ENCODE peak calls at places on chromosomes 7 and 10, in six cellular contexts. S is CD4-positive, alpha-beta memory T cell; Z is SK-N-SH; H is left ventricle myocardium inferior; A is pancreas; V is small intestine. M is an unnamed sample.

GRCh38 chr7:150479023-150479716 is 28.7 kb downstream of the GIMAP8 start:
- DNase-seq in V (no peak), Z (no peak), A (no peak), S (peak), H (no peak), M (no peak)

GRCh38 chr10:58460157-58460556 is 52.5 kb upstream of the BICC1 start:
- DNase-seq in V (no peak), A (no peak), H (no peak), Z (no peak), S (no peak), M (no peak)

GRCh38 chr10:72335394-72336258 is 19.1 kb downstream of the DNAJB12 start:
- DNase-seq in S (peak), H (peak), V (peak), Z (peak), A (peak), M (peak)

GRCh38 chr10:22805304-22805703 is 90.9 kb upstream of the PIP4K2A start:
- DNase-seq in A (no peak), Z (peak), V (peak), H (no peak), S (no peak), M (no peak)

GRCh38 chr7:50436133-50436802 is 13.9 kb downstream of the FIGNL1 start:
- DNase-seq in A (no peak), Z (no peak), S (no peak), V (no peak), H (no peak), M (no peak)

GRCh38 chr10:16644146-16644545 is 122.5 kb upstream of the C1QL3 start:
- DNase-seq in H (no peak), Z (no peak), S (no peak), V (no peak), A (no peak), M (no peak)

GRCh38 chr7:146736446-146737190 is 620.0 kb downstream of the CNTNAP2 start:
- DNase-seq in Z (no peak), H (no peak), A (no peak), S (no peak), V (no peak), M (no peak)

GRCh38 chr10:44618910-44619309 is 234.0 kb upstream of the CXCL12 start:
- DNase-seq in S (no peak), H (no peak), A (no peak), Z (no peak), V (no peak), M (no peak)

GRCh38 chr10:11180228-11180627 is 162.6 kb downstream of the CELF2 start:
- DNase-seq in H (no peak), V (peak), Z (no peak), A (no peak), S (peak), M (no peak)

GRCh38 chr7:121275204-121275603 is 53.6 kb upstream of the WNT16 start:
- DNase-seq in H (no peak), S (no peak), Z (no peak), V (no peak), A (no peak), M (no peak)

GRCh38 chr7:137820677-137821420 is 25.9 kb downstream of the DGKI start:
- DNase-seq in H (peak), S (no peak), Z (peak), A (peak), V (no peak), M (peak)

GRCh38 chr10:59073456-59074053 is 102.9 kb upstream of the PHYHIPL start:
- DNase-seq in V (peak), Z (no peak), H (no peak), A (peak), S (no peak), M (no peak)

GRCh38 chr10:13253726-13254125 is 19.6 kb upstream of the UCMA start:
- DNase-seq in V (no peak), Z (no peak), H (no peak), S (no peak), A (no peak), M (no peak)

GRCh38 chr10:93222211-93222754 is 148.6 kb downstream of the CYP26A1 start:
- DNase-seq in V (no peak), Z (no peak), A (no peak), H (no peak), S (no peak), M (no peak)

GRCh38 chr10:43209064-43209455 is 57.8 kb downstream of the RASGEF1A start:
- DNase-seq in Z (no peak), A (no peak), S (no peak), H (no peak), V (no peak), M (no peak)

GRCh38 chr10:124381011-124381591 is 37.6 kb downstream of the OAT start:
- DNase-seq in S (no peak), V (no peak), Z (no peak), H (no peak), A (no peak), M (no peak)

GRCh38 chr10:79025113-79025832 is 43.5 kb upstream of the ZMIZ1 start:
- DNase-seq in S (peak), V (no peak), Z (peak), H (no peak), A (peak), M (no peak)

GRCh38 chr10:48444266-48444665 is 137.8 kb downstream of the MAPK8 start:
- DNase-seq in S (no peak), Z (peak), H (no peak), A (no peak), V (peak), M (no peak)

GRCh38 chr10:68043030-68043429 is 32.1 kb downstream of the HERC4 start:
- DNase-seq in A (no peak), S (no peak), V (no peak), H (no peak), Z (no peak), M (no peak)

GRCh38 chr10:17984563-17984962 is 32.8 kb downstream of the SLC39A12 start:
- DNase-seq in H (no peak), V (no peak), Z (no peak), S (no peak), A (no peak), M (no peak)

GRCh38 chr7:92296235-92296634 is 50.5 kb downstream of the ANKIB1 start:
- DNase-seq in A (no peak), S (no peak), V (no peak), H (no peak), Z (no peak), M (no peak)

GRCh38 chr7:155543011-155543881 is 3.1 kb downstream of the CNPY1 start:
- DNase-seq in H (no peak), Z (no peak), V (no peak), A (no peak), S (no peak), M (no peak)

GRCh38 chr7:55733584-55733983 is 129.0 kb downstream of the SEPTIN14 start:
- DNase-seq in A (no peak), H (no peak), V (no peak), S (no peak), Z (no peak), M (no peak)

GRCh38 chr7:96237040-96237439 is 84.9 kb downstream of the SLC25A13 start:
- DNase-seq in A (no peak), S (no peak), V (no peak), Z (no peak), H (no peak), M (no peak)

GRCh38 chr7:141144921-141145629 is 71.2 kb downstream of the TMEM178B start:
- DNase-seq in S (no peak), Z (peak), A (no peak), H (no peak), V (no peak), M (no peak)

GRCh38 chr7:133858311-133858710 is 268.8 kb upstream of the LRGUK start:
- DNase-seq in H (no peak), S (no peak), A (no peak), V (no peak), Z (no peak), M (no peak)

GRCh38 chr7:41792099-41792498 is 89.2 kb upstream of the INHBA start:
- DNase-seq in Z (no peak), H (no peak), V (no peak), S (no peak), A (no peak), M (no peak)

GRCh38 chr10:129656642-129657041 is 189.6 kb downstream of the MGMT start:
- DNase-seq in S (no peak), A (no peak), H (no peak), Z (no peak), V (no peak), M (no peak)

GRCh38 chr10:2208106-2208505 is 470.8 kb upstream of the ADARB2 start:
- DNase-seq in Z (no peak), A (no peak), H (no peak), S (no peak), V (no peak), M (no peak)

GRCh38 chr10:12668634-12669033 is 319.3 kb downstream of the CAMK1D start:
- DNase-seq in H (no peak), V (no peak), S (no peak), Z (no peak), A (no peak), M (no peak)

GRCh38 chr7:123751816-123752215 is 3.0 kb upstream of the WASL start:
- DNase-seq in A (no peak), V (no peak), Z (no peak), S (no peak), H (no peak), M (no peak)

GRCh38 chr10:89478739-89479116 is 56.7 kb downstream of the SLC16A12 start:
- DNase-seq in Z (no peak), V (no peak), H (no peak), A (no peak), S (no peak), M (no peak)

GRCh38 chr10:87660484-87661133 is 931 bp downstream of the PAPSS2 start:
- DNase-seq in A (peak), S (no peak), V (peak), H (peak), Z (no peak), M (peak)

GRCh38 chr10:14325325-14325955 is 5.3 kb downstream of the FRMD4A start:
- DNase-seq in H (peak), A (peak), Z (no peak), S (peak), V (peak), M (no peak)

GRCh38 chr10:82318533-82318932 is 443.5 kb downstream of the NRG3 start:
- DNase-seq in S (no peak), H (no peak), V (no peak), Z (no peak), A (no peak), M (no peak)

GRCh38 chr10:1726861-1727260 is 10.5 kb downstream of the ADARB2 start:
- DNase-seq in S (no peak), Z (no peak), H (no peak), A (no peak), V (no peak), M (no peak)

GRCh38 chr10:111989136-111990050 is 194.2 kb downstream of the GPAM start:
- DNase-seq in H (no peak), A (no peak), S (no peak), Z (peak), V (no peak), M (no peak)

GRCh38 chr7:132407764-132408163 is 168.5 kb downstream of the PLXNA4 start:
- DNase-seq in H (no peak), Z (peak), S (no peak), A (no peak), V (no peak), M (no peak)

GRCh38 chr10:21694646-21695045 is 160.6 kb downstream of the MLLT10 start:
- DNase-seq in H (no peak), S (no peak), Z (no peak), V (no peak), A (no peak), M (no peak)

GRCh38 chr10:21693418-21693817 is 159.4 kb downstream of the MLLT10 start:
- DNase-seq in H (no peak), Z (no peak), S (no peak), A (no peak), V (no peak), M (no peak)

GRCh38 chr10:21692909-21693308 is 158.9 kb downstream of the MLLT10 start:
- DNase-seq in Z (no peak), H (no peak), V (no peak), S (no peak), A (no peak), M (no peak)

GRCh38 chr10:21699575-21699974 is 165.5 kb downstream of the MLLT10 start:
- DNase-seq in S (no peak), Z (no peak), A (no peak), V (no peak), H (no peak), M (no peak)

GRCh38 chr10:21696302-21696701 is 162.3 kb downstream of the MLLT10 start:
- DNase-seq in Z (no peak), S (no peak), V (no peak), A (no peak), H (no peak), M (no peak)
- H3K27ac ChIP-seq in Z (no peak), S (no peak), V (no peak), A (no peak), H (no peak), M (no peak)

DNA sequence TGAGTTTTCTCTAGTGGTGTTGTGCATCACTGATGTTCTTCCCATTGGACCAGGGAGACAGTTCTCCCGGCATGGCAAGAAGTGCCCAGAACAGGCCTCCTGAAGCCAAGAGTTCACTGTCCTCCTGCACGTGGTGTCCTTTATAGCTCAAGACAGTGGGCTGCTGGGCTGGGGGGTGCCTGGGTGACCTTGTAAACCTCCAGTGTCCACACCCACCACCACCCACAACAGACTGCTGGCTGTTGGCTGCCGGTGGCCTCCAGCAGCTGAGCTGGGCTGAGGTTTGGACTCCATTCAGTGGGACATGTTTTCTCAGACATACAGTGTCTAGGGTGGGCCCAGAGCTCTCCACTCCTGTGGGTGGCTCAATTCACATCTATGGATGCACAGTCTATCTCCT is 42.2 kb downstream of the HK1 start:
- DNase-seq in S (no peak), V (no peak), Z (no peak), A (no peak), H (no peak), M (no peak)
- H3K27ac ChIP-seq in S (peak), V (no peak), Z (no peak), A (no peak), H (peak), M (no peak)

DNA sequence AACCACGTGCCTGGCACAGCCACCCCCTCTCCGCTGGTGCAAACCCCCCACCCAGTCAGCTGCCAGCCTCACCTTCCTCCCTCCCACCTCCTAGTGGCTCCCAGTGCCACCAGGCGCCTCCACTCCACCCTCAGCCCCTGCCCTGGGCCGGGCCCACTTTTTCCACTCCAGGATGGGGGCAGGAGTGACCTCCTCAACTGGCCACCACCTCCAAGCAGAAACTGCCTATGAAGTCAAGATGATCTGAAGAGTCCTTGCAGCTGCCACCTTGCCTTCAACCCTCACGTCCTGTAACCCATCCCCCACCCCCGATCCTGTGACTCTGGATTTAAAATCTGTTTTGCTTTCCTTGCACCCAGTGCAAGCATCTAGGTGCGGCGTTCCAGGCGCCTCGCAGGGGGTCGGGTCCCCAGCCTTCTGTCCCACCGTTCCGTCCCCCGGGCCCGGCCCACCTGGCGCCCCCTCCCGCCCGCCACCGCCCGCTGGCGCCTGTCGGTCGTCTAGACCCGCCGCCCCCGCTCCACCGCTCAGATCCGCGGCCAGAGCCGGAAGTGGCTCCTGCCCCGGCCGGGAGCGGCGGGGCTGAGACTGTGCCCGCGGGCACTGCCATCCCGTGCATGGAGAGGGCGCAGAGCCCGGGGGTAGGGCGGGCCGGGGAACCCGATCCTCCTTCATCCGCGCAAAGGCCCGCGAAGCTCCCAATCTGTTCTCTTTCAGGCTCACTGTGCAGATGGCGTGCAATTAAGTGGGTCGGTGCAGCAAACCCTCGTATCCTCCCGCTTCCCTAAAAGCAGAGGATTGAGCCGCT is 51.2 kb upstream of the GTF2I start:
- DNase-seq in A (peak), H (peak), Z (peak), S (peak), V (peak), M (no peak)
- H3K27ac ChIP-seq in A (no peak), H (peak), Z (no peak), S (no peak), V (no peak), M (peak)

DNA sequence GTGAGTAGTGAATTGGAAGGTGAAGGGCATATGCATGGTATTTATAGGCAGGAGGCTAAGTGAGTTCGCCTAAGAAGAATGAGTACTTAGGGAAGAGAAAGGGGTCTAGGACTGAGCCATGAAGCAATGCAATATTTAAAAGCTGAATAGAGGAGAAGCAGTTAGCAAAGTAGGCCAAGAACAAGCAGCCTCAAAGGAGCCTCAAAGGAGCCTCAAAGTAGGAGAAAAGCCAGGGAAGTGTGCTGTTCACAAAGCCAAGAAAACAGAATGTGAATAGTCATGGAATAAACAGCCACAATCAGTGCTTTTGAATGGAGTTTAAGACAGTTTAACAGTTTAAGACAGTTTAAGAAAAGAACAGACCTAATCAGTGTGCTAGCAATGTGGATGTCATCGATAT is 762.1 kb downstream of the SORCS1 start:
- DNase-seq in H (no peak), Z (no peak), A (no peak), S (no peak), V (no peak), M (no peak)
- H3K27ac ChIP-seq in H (no peak), Z (no peak), A (no peak), S (no peak), V (no peak), M (no peak)

GRCh38 chr10:122086416-122087240 is 97.7 kb downstream of the TACC2 start:
- DNase-seq in Z (no peak), V (no peak), S (no peak), H (no peak), A (no peak), M (no peak)

GRCh38 chr10:122091722-122092121 is 102.8 kb downstream of the TACC2 start:
- DNase-seq in V (no peak), S (no peak), A (no peak), Z (no peak), H (no peak), M (no peak)

GRCh38 chr10:122087436-122087835 is 98.5 kb downstream of the TACC2 start:
- DNase-seq in Z (no peak), H (no peak), S (no peak), V (no peak), A (no peak), M (no peak)

GRCh38 chr10:122085423-122085911 is 96.5 kb downstream of the TACC2 start:
- DNase-seq in V (no peak), H (no peak), A (no peak), Z (no peak), S (no peak), M (no peak)

DNA sequence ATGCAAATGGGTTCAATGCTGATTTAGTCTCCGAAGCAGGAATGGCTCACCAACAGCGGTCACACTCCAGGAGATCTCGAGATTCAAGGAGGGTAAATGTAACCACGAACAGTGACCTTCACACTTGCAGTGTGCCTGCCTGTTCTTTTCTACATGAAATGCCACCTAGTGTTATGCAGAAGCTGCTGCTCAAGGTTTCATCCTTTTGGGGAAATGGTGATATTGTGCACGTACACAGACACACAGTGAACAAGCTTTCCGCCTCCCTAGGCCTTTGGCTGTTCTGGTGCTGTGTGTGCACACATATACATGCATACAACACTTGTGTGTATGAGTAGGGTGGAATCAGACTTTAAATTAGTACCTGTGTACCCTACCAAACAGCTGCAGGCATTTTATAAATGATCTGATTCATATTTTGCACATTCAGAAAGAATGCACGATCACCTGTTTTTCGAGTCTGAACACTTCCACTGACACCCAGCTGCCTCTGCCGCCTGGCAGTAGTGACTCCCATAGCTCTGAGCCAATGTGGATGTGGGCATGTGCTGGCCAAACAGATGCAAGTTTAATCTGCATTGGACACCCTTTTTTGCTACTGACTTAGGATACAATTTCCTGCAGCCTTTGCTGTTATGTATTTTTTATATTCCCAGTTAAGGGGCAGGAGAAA is 100.5 kb downstream of the TACC2 start:
- DNase-seq in A (no peak), S (no peak), V (no peak), H (no peak), Z (no peak), M (no peak)
- H3K27ac ChIP-seq in A (no peak), S (no peak), V (no peak), H (no peak), Z (no peak), M (no peak)

M was measured in uterus.